ENCODE peak calls at places on chromosomes 3 and 15, in five cellular contexts. N is sigmoid colon, J is neural crest cell, D is dorsolateral prefrontal cortex, H is lower leg skin. Z is an unnamed sample.

GRCh38 chr3:100516232-100516631 is 23.8 kb downstream of the TMEM45A start:
- DNase-seq in N (no peak), J (no peak), D (no peak), H (no peak), Z (no peak)

GRCh38 chr15:64622410-64623260 is 152.8 kb downstream of the RBPMS2 start:
- DNase-seq in N (no peak), J (no peak), D (no peak), H (no peak), Z (no peak)

GRCh38 chr3:126474498-126475410 is 937 bp downstream of the ZXDC start:
- DNase-seq in N (peak; percentile 77), J (peak; percentile 25), D (no peak), H (peak; percentile 89), Z (peak; percentile 49)

GRCh38 chr3:4750306-4751056 is 228.8 kb upstream of the BHLHE40 start:
- DNase-seq in N (peak; percentile 81), J (no peak), D (peak; percentile 63), H (peak; percentile 72), Z (no peak)

GRCh38 chr3:148087601-148088371 is 609.9 kb upstream of the AGTR1 start:
- DNase-seq in N (no peak), J (no peak), D (no peak), H (no peak), Z (no peak)

GRCh38 chr3:156643729-156644389 is 30.5 kb upstream of the TIPARP start:
- DNase-seq in N (no peak), J (no peak), D (no peak), H (no peak), Z (no peak)

GRCh38 chr15:81789403-81789802 is 256.4 kb downstream of the MEX3B start:
- DNase-seq in N (no peak), J (no peak), D (no peak), H (no peak), Z (no peak)

GRCh38 chr3:78979083-78979482 is 788.7 kb downstream of the ROBO1 start:
- DNase-seq in N (no peak), J (no peak), D (no peak), H (no peak), Z (no peak)

GRCh38 chr3:42723146-42723683 is 20.6 kb upstream of the HHATL start:
- DNase-seq in N (no peak), J (no peak), D (no peak), H (no peak), Z (no peak)

GRCh38 chr3:160192310-160192709 is 32.9 kb upstream of the C3orf80 start:
- DNase-seq in N (no peak), J (no peak), D (no peak), H (no peak), Z (no peak)

GRCh38 chr3:54857343-54857742 is 70.5 kb downstream of the LRTM1 start:
- DNase-seq in N (no peak), J (no peak), D (no peak), H (no peak), Z (no peak)

GRCh38 chr3:149813367-149814281 is 609 bp downstream of the RNF13 start:
- DNase-seq in N (peak; percentile 61), J (no peak), D (peak; percentile 7), H (no peak), Z (peak; percentile 11)

GRCh38 chr3:162400697-162401096 is 904.1 kb downstream of the OTOL1 start:
- DNase-seq in N (no peak), J (no peak), D (no peak), H (no peak), Z (no peak)

GRCh38 chr15:79041598-79042175 is 48.9 kb downstream of the RASGRF1 start:
- DNase-seq in N (no peak), J (no peak), D (no peak), H (no peak), Z (no peak)

GRCh38 chr3:65597952-65598413 is 440.7 kb downstream of the MAGI1 start:
- DNase-seq in N (no peak), J (peak; percentile 29), D (peak; percentile 30), H (no peak), Z (peak; percentile 11)

GRCh38 chr3:50585919-50586762 is 16.8 kb downstream of the HEMK1 start:
- DNase-seq in N (no peak), J (no peak), D (no peak), H (no peak), Z (no peak)

GRCh38 chr3:151501171-151501790 is 40.4 kb upstream of the IGSF10 start:
- DNase-seq in N (no peak), J (no peak), D (no peak), H (no peak), Z (no peak)

GRCh38 chr15:26011916-26012315 is 148.8 kb upstream of the ATP10A start:
- DNase-seq in N (no peak), J (no peak), D (no peak), H (no peak), Z (no peak)

GRCh38 chr15:49439678-49440375 is 16.8 kb downstream of the FGF7 start:
- DNase-seq in N (no peak), J (no peak), D (no peak), H (no peak), Z (no peak)

GRCh38 chr3:53666026-53666425 is 171.6 kb downstream of the CACNA1D start:
- DNase-seq in N (no peak), J (no peak), D (no peak), H (peak; percentile 68), Z (no peak)

GRCh38 chr3:102464261-102464660 is 29.4 kb downstream of the ZPLD1 start:
- DNase-seq in N (no peak), J (no peak), D (no peak), H (no peak), Z (no peak)

GRCh38 chr3:43779850-43780249 is 89.1 kb downstream of the ABHD5 start:
- DNase-seq in N (no peak), J (no peak), D (no peak), H (peak; percentile 68), Z (no peak)

GRCh38 chr15:101135532-101136166 is 116.2 kb downstream of the CHSY1 start:
- DNase-seq in N (no peak), J (no peak), D (no peak), H (no peak), Z (no peak)

GRCh38 chr3:140816372-140816771 is 125.3 kb upstream of the SLC25A36 start:
- DNase-seq in N (no peak), J (no peak), D (no peak), H (no peak), Z (no peak)

GRCh38 chr3:60949146-60949545 is 302.1 kb downstream of the FHIT start:
- DNase-seq in N (no peak), J (no peak), D (no peak), H (no peak), Z (no peak)

GRCh38 chr3:170128977-170129431 is 52.5 kb downstream of the PHC3 start:
- DNase-seq in N (no peak), J (no peak), D (no peak), H (no peak), Z (no peak)

GRCh38 chr15:73927003-73927475 is 777 bp downstream of the LOXL1 start:
- DNase-seq in N (peak; percentile 83), J (peak; percentile 41), D (no peak), H (peak; percentile 93), Z (peak; percentile 42)

GRCh38 chr15:40016224-40016865 is 22.6 kb downstream of the SRP14 start:
- DNase-seq in N (no peak), J (no peak), D (no peak), H (no peak), Z (no peak)

GRCh38 chr3:65988440-65988839 is 50.3 kb downstream of the MAGI1 start:
- DNase-seq in N (no peak), J (no peak), D (no peak), H (no peak), Z (no peak)

GRCh38 chr3:152285509-152285908 is 16.8 kb downstream of the MBNL1 start:
- DNase-seq in N (no peak), J (no peak), D (no peak), H (no peak), Z (no peak)

GRCh38 chr3:34206996-34207395 is 408.6 kb downstream of the PDCD6IP start:
- DNase-seq in N (no peak), J (no peak), D (no peak), H (no peak), Z (no peak)

GRCh38 chr3:113405180-113405579 is 36.1 kb downstream of the CFAP44 start:
- DNase-seq in N (no peak), J (no peak), D (no peak), H (no peak), Z (no peak)

GRCh38 chr3:42403737-42404136 is 6.7 kb downstream of the LYZL4 start:
- DNase-seq in N (no peak), J (no peak), D (no peak), H (no peak), Z (no peak)

GRCh38 chr3:42025388-42026138 is 63.7 kb upstream of the ULK4 start:
- DNase-seq in N (peak; percentile 98), J (peak; percentile 50), D (peak; percentile 90), H (peak; percentile 98), Z (no peak)

GRCh38 chr15:93028632-93029612 is 60.1 kb downstream of the RGMA start:
- DNase-seq in N (peak; percentile 95), J (no peak), D (peak; percentile 74), H (peak; percentile 96), Z (no peak)

GRCh38 chr15:101027273-101027901 is 108.2 kb downstream of the LRRK1 start:
- DNase-seq in N (peak; percentile 56), J (no peak), D (no peak), H (peak; percentile 83), Z (peak; percentile 7)

GRCh38 chr3:127033171-127033570 is 50.3 kb downstream of the PLXNA1 start:
- DNase-seq in N (no peak), J (no peak), D (no peak), H (no peak), Z (no peak)

GRCh38 chr15:46174122-46174521 is 539.3 kb downstream of the SQOR start:
- DNase-seq in N (no peak), J (no peak), D (no peak), H (no peak), Z (no peak)

GRCh38 chr15:80744411-80744810 is 34.8 kb upstream of the CEMIP start:
- DNase-seq in N (no peak), J (no peak), D (no peak), H (no peak), Z (no peak)

GRCh38 chr15:80745888-80746287 is 33.3 kb upstream of the CEMIP start:
- DNase-seq in N (no peak), J (no peak), D (no peak), H (no peak), Z (no peak)

GRCh38 chr15:80749589-80749988 is 29.6 kb upstream of the CEMIP start:
- DNase-seq in N (no peak), J (no peak), D (no peak), H (no peak), Z (no peak)

GRCh38 chr15:80744826-80745225 is 34.3 kb upstream of the CEMIP start:
- DNase-seq in N (no peak), J (no peak), D (no peak), H (no peak), Z (no peak)

GRCh38 chr15:80747317-80748053 is 31.7 kb upstream of the CEMIP start:
- DNase-seq in N (no peak), J (peak; percentile 26), D (no peak), H (no peak), Z (no peak)
- TF ChIP-seq CTCF in N (no peak), J (no peak), D (no peak), H (no peak), Z (no peak)

GRCh38 chr3:40086890-40087884 is 222.3 kb upstream of the EIF1B start:
- DNase-seq in N (no peak), J (no peak), D (no peak), H (no peak), Z (no peak)
- TF ChIP-seq CTCF in N (no peak), J (no peak), D (no peak), H (no peak), Z (no peak)

GRCh38 chr15:90583471-90584252 is 53.9 kb downstream of the CRTC3 start:
- DNase-seq in N (no peak), J (no peak), D (peak; percentile 60), H (no peak), Z (no peak)
- TF ChIP-seq CTCF in N (no peak), J (no peak), D (no peak), H (no peak), Z (no peak)

GRCh38 chr15:52137432-52138357 is 25.1 kb upstream of the BCL2L10 start:
- DNase-seq in N (no peak), J (no peak), D (no peak), H (peak; percentile 57), Z (no peak)
- TF ChIP-seq CTCF in N (no peak), J (no peak), D (no peak), H (no peak), Z (no peak)